ENCODE peak calls at places on chromosome 20, in ten cellular contexts. One of them, this sample, is unnamed.

GRCh38 chr20:24891546-24892393 is 57.3 kb upstream of the CST7 start:
- DNase-seq in neural progenitor cell: no peak
- DNase-seq in effector CD4-positive, alpha-beta T cell: no peak
- DNase-seq in activated CD4-positive, alpha-beta T cell treated with anti-CD3 and anti-CD28 coated beads, Interleukin-2, amount 50 U/mL, for 24 hours: no peak
- DNase-seq in amniotic stem cell: no peak
- DNase-seq in astrocyte of the spinal cord: no peak
- DNase-seq in IMR-90: no peak
- DNase-seq in NCI-H748 treated with DMSO at 0.1 percent for 48 hours: no peak
- DNase-seq in iPS-NIHi11: no peak
- DNase-seq in CD8-positive, alpha-beta T cell: no peak
- DNase-seq in this sample: no peak

GRCh38 chr20:37875776-37876175 is 27.2 kb upstream of the VSTM2L start:
- DNase-seq in neural progenitor cell: no peak
- DNase-seq in effector CD4-positive, alpha-beta T cell: no peak
- DNase-seq in activated CD4-positive, alpha-beta T cell treated with anti-CD3 and anti-CD28 coated beads, Interleukin-2, amount 50 U/mL, for 24 hours: no peak
- DNase-seq in amniotic stem cell: no peak
- DNase-seq in astrocyte of the spinal cord: no peak
- DNase-seq in IMR-90: no peak
- DNase-seq in NCI-H748 treated with DMSO at 0.1 percent for 48 hours: no peak
- DNase-seq in iPS-NIHi11: no peak
- DNase-seq in CD8-positive, alpha-beta T cell: no peak
- DNase-seq in this sample: no peak

GRCh38 chr20:41406307-41406706 is 39.7 kb upstream of the EMILIN3 start:
- DNase-seq in neural progenitor cell: no peak
- DNase-seq in effector CD4-positive, alpha-beta T cell: no peak
- DNase-seq in activated CD4-positive, alpha-beta T cell treated with anti-CD3 and anti-CD28 coated beads, Interleukin-2, amount 50 U/mL, for 24 hours: no peak
- DNase-seq in amniotic stem cell: no peak
- DNase-seq in astrocyte of the spinal cord: no peak
- DNase-seq in IMR-90: no peak
- DNase-seq in NCI-H748 treated with DMSO at 0.1 percent for 48 hours: no peak
- DNase-seq in iPS-NIHi11: no peak
- DNase-seq in CD8-positive, alpha-beta T cell: no peak
- DNase-seq in this sample: no peak

GRCh38 chr20:33869283-33869682 is 58.1 kb downstream of the CHMP4B start:
- DNase-seq in neural progenitor cell: no peak
- DNase-seq in effector CD4-positive, alpha-beta T cell: no peak
- DNase-seq in activated CD4-positive, alpha-beta T cell treated with anti-CD3 and anti-CD28 coated beads, Interleukin-2, amount 50 U/mL, for 24 hours: no peak
- DNase-seq in amniotic stem cell: no peak
- DNase-seq in astrocyte of the spinal cord: no peak
- DNase-seq in IMR-90: no peak
- DNase-seq in NCI-H748 treated with DMSO at 0.1 percent for 48 hours: no peak
- DNase-seq in iPS-NIHi11: no peak
- DNase-seq in CD8-positive, alpha-beta T cell: no peak
- DNase-seq in this sample: no peak

GRCh38 chr20:18815194-18815942 is 1.8 kb downstream of the SCP2D1 start:
- DNase-seq in neural progenitor cell: no peak
- DNase-seq in effector CD4-positive, alpha-beta T cell: no peak
- DNase-seq in activated CD4-positive, alpha-beta T cell treated with anti-CD3 and anti-CD28 coated beads, Interleukin-2, amount 50 U/mL, for 24 hours: no peak
- DNase-seq in amniotic stem cell: no peak
- DNase-seq in astrocyte of the spinal cord: no peak
- DNase-seq in IMR-90: no peak
- DNase-seq in NCI-H748 treated with DMSO at 0.1 percent for 48 hours: no peak
- DNase-seq in iPS-NIHi11: no peak
- DNase-seq in CD8-positive, alpha-beta T cell: no peak
- DNase-seq in this sample: no peak

GRCh38 chr20:8194721-8195120 is 62.7 kb downstream of the PLCB1 start:
- DNase-seq in neural progenitor cell: no peak
- DNase-seq in effector CD4-positive, alpha-beta T cell: no peak
- DNase-seq in activated CD4-positive, alpha-beta T cell treated with anti-CD3 and anti-CD28 coated beads, Interleukin-2, amount 50 U/mL, for 24 hours: no peak
- DNase-seq in amniotic stem cell: no peak
- DNase-seq in astrocyte of the spinal cord: no peak
- DNase-seq in IMR-90: peak
- DNase-seq in NCI-H748 treated with DMSO at 0.1 percent for 48 hours: no peak
- DNase-seq in iPS-NIHi11: no peak
- DNase-seq in CD8-positive, alpha-beta T cell: no peak
- DNase-seq in this sample: no peak

GRCh38 chr20:8646716-8647115 is 422.2 kb upstream of the PLCB4 start:
- DNase-seq in neural progenitor cell: no peak
- DNase-seq in effector CD4-positive, alpha-beta T cell: no peak
- DNase-seq in activated CD4-positive, alpha-beta T cell treated with anti-CD3 and anti-CD28 coated beads, Interleukin-2, amount 50 U/mL, for 24 hours: no peak
- DNase-seq in amniotic stem cell: no peak
- DNase-seq in astrocyte of the spinal cord: peak
- DNase-seq in IMR-90: peak
- DNase-seq in NCI-H748 treated with DMSO at 0.1 percent for 48 hours: no peak
- DNase-seq in iPS-NIHi11: no peak
- DNase-seq in CD8-positive, alpha-beta T cell: no peak
- DNase-seq in this sample: peak

GRCh38 chr20:25355191-25355590 is 35.4 kb downstream of the ABHD12 start:
- DNase-seq in neural progenitor cell: no peak
- DNase-seq in effector CD4-positive, alpha-beta T cell: no peak
- DNase-seq in activated CD4-positive, alpha-beta T cell treated with anti-CD3 and anti-CD28 coated beads, Interleukin-2, amount 50 U/mL, for 24 hours: no peak
- DNase-seq in amniotic stem cell: no peak
- DNase-seq in astrocyte of the spinal cord: no peak
- DNase-seq in IMR-90: no peak
- DNase-seq in NCI-H748 treated with DMSO at 0.1 percent for 48 hours: no peak
- DNase-seq in iPS-NIHi11: no peak
- DNase-seq in CD8-positive, alpha-beta T cell: no peak
- DNase-seq in this sample: no peak

GRCh38 chr20:63855363-63856110 is 5.8 kb upstream of the ABHD16B start:
- DNase-seq in neural progenitor cell: no peak
- DNase-seq in effector CD4-positive, alpha-beta T cell: no peak
- DNase-seq in activated CD4-positive, alpha-beta T cell treated with anti-CD3 and anti-CD28 coated beads, Interleukin-2, amount 50 U/mL, for 24 hours: no peak
- DNase-seq in amniotic stem cell: no peak
- DNase-seq in astrocyte of the spinal cord: no peak
- DNase-seq in IMR-90: no peak
- DNase-seq in NCI-H748 treated with DMSO at 0.1 percent for 48 hours: no peak
- DNase-seq in iPS-NIHi11: peak
- DNase-seq in CD8-positive, alpha-beta T cell: no peak
- DNase-seq in this sample: no peak

GRCh38 chr20:59749293-59749680 is 144.9 kb downstream of the PHACTR3 start:
- DNase-seq in neural progenitor cell: no peak
- DNase-seq in effector CD4-positive, alpha-beta T cell: no peak
- DNase-seq in activated CD4-positive, alpha-beta T cell treated with anti-CD3 and anti-CD28 coated beads, Interleukin-2, amount 50 U/mL, for 24 hours: no peak
- DNase-seq in amniotic stem cell: peak
- DNase-seq in astrocyte of the spinal cord: peak
- DNase-seq in IMR-90: peak
- DNase-seq in NCI-H748 treated with DMSO at 0.1 percent for 48 hours: no peak
- DNase-seq in iPS-NIHi11: no peak
- DNase-seq in CD8-positive, alpha-beta T cell: no peak
- DNase-seq in this sample: peak

GRCh38 chr20:11454966-11455799 is 462.5 kb upstream of the BTBD3 start:
- DNase-seq in neural progenitor cell: no peak
- DNase-seq in effector CD4-positive, alpha-beta T cell: no peak
- DNase-seq in activated CD4-positive, alpha-beta T cell treated with anti-CD3 and anti-CD28 coated beads, Interleukin-2, amount 50 U/mL, for 24 hours: no peak
- DNase-seq in amniotic stem cell: no peak
- DNase-seq in astrocyte of the spinal cord: peak
- DNase-seq in IMR-90: peak
- DNase-seq in NCI-H748 treated with DMSO at 0.1 percent for 48 hours: no peak
- DNase-seq in iPS-NIHi11: peak
- DNase-seq in CD8-positive, alpha-beta T cell: no peak
- DNase-seq in this sample: peak

GRCh38 chr20:44752099-44752931 is 6.7 kb downstream of the KCNK15 start:
- DNase-seq in neural progenitor cell: no peak
- DNase-seq in effector CD4-positive, alpha-beta T cell: no peak
- DNase-seq in activated CD4-positive, alpha-beta T cell treated with anti-CD3 and anti-CD28 coated beads, Interleukin-2, amount 50 U/mL, for 24 hours: no peak
- DNase-seq in amniotic stem cell: no peak
- DNase-seq in astrocyte of the spinal cord: no peak
- DNase-seq in IMR-90: no peak
- DNase-seq in NCI-H748 treated with DMSO at 0.1 percent for 48 hours: no peak
- DNase-seq in iPS-NIHi11: no peak
- DNase-seq in CD8-positive, alpha-beta T cell: no peak
- DNase-seq in this sample: no peak

GRCh38 chr20:1757072-1757471 is 99.5 kb upstream of the SIRPG start:
- DNase-seq in neural progenitor cell: no peak
- DNase-seq in effector CD4-positive, alpha-beta T cell: no peak
- DNase-seq in activated CD4-positive, alpha-beta T cell treated with anti-CD3 and anti-CD28 coated beads, Interleukin-2, amount 50 U/mL, for 24 hours: no peak
- DNase-seq in amniotic stem cell: no peak
- DNase-seq in astrocyte of the spinal cord: no peak
- DNase-seq in IMR-90: no peak
- DNase-seq in NCI-H748 treated with DMSO at 0.1 percent for 48 hours: no peak
- DNase-seq in iPS-NIHi11: no peak
- DNase-seq in CD8-positive, alpha-beta T cell: no peak
- DNase-seq in this sample: peak

GRCh38 chr20:38875170-38875993 is 50.8 kb upstream of the FAM83D start:
- DNase-seq in neural progenitor cell: no peak
- DNase-seq in effector CD4-positive, alpha-beta T cell: peak
- DNase-seq in activated CD4-positive, alpha-beta T cell treated with anti-CD3 and anti-CD28 coated beads, Interleukin-2, amount 50 U/mL, for 24 hours: no peak
- DNase-seq in amniotic stem cell: no peak
- DNase-seq in astrocyte of the spinal cord: no peak
- DNase-seq in IMR-90: no peak
- DNase-seq in NCI-H748 treated with DMSO at 0.1 percent for 48 hours: no peak
- DNase-seq in iPS-NIHi11: no peak
- DNase-seq in CD8-positive, alpha-beta T cell: peak
- DNase-seq in this sample: no peak

GRCh38 chr20:45391559-45391958 is 13.4 kb upstream of the TP53TG5 start:
- DNase-seq in neural progenitor cell: no peak
- DNase-seq in effector CD4-positive, alpha-beta T cell: no peak
- DNase-seq in activated CD4-positive, alpha-beta T cell treated with anti-CD3 and anti-CD28 coated beads, Interleukin-2, amount 50 U/mL, for 24 hours: no peak
- DNase-seq in amniotic stem cell: no peak
- DNase-seq in astrocyte of the spinal cord: no peak
- DNase-seq in IMR-90: no peak
- DNase-seq in NCI-H748 treated with DMSO at 0.1 percent for 48 hours: no peak
- DNase-seq in iPS-NIHi11: no peak
- DNase-seq in CD8-positive, alpha-beta T cell: no peak
- DNase-seq in this sample: no peak

GRCh38 chr20:52105573-52106422 is 85.8 kb downstream of the ZFP64 start:
- DNase-seq in neural progenitor cell: peak
- DNase-seq in effector CD4-positive, alpha-beta T cell: no peak
- DNase-seq in activated CD4-positive, alpha-beta T cell treated with anti-CD3 and anti-CD28 coated beads, Interleukin-2, amount 50 U/mL, for 24 hours: no peak
- DNase-seq in amniotic stem cell: no peak
- DNase-seq in astrocyte of the spinal cord: peak
- DNase-seq in IMR-90: peak
- DNase-seq in NCI-H748 treated with DMSO at 0.1 percent for 48 hours: no peak
- DNase-seq in iPS-NIHi11: peak
- DNase-seq in CD8-positive, alpha-beta T cell: no peak
- DNase-seq in this sample: peak

GRCh38 chr20:41617059-41617921 is 887 bp downstream of the CHD6 start:
- DNase-seq in neural progenitor cell: peak
- DNase-seq in effector CD4-positive, alpha-beta T cell: peak
- DNase-seq in activated CD4-positive, alpha-beta T cell treated with anti-CD3 and anti-CD28 coated beads, Interleukin-2, amount 50 U/mL, for 24 hours: peak
- DNase-seq in amniotic stem cell: no peak
- DNase-seq in astrocyte of the spinal cord: peak
- DNase-seq in IMR-90: peak
- DNase-seq in NCI-H748 treated with DMSO at 0.1 percent for 48 hours: no peak
- DNase-seq in iPS-NIHi11: peak
- DNase-seq in CD8-positive, alpha-beta T cell: peak
- DNase-seq in this sample: peak

GRCh38 chr20:56752274-56752673 is 123.2 kb downstream of the TFAP2C start:
- DNase-seq in neural progenitor cell: no peak
- DNase-seq in effector CD4-positive, alpha-beta T cell: no peak
- DNase-seq in activated CD4-positive, alpha-beta T cell treated with anti-CD3 and anti-CD28 coated beads, Interleukin-2, amount 50 U/mL, for 24 hours: no peak
- DNase-seq in amniotic stem cell: peak
- DNase-seq in astrocyte of the spinal cord: no peak
- DNase-seq in IMR-90: no peak
- DNase-seq in NCI-H748 treated with DMSO at 0.1 percent for 48 hours: no peak
- DNase-seq in iPS-NIHi11: no peak
- DNase-seq in CD8-positive, alpha-beta T cell: no peak
- DNase-seq in this sample: no peak

GRCh38 chr20:48209102-48209501 is 423.8 kb upstream of the SULF2 start:
- DNase-seq in neural progenitor cell: no peak
- DNase-seq in effector CD4-positive, alpha-beta T cell: no peak
- DNase-seq in activated CD4-positive, alpha-beta T cell treated with anti-CD3 and anti-CD28 coated beads, Interleukin-2, amount 50 U/mL, for 24 hours: no peak
- DNase-seq in amniotic stem cell: no peak
- DNase-seq in astrocyte of the spinal cord: no peak
- DNase-seq in IMR-90: no peak
- DNase-seq in NCI-H748 treated with DMSO at 0.1 percent for 48 hours: no peak
- DNase-seq in iPS-NIHi11: no peak
- DNase-seq in CD8-positive, alpha-beta T cell: no peak
- DNase-seq in this sample: no peak

GRCh38 chr20:57400262-57400701 is 9.1 kb downstream of the RBM38 start:
- DNase-seq in neural progenitor cell: no peak
- DNase-seq in effector CD4-positive, alpha-beta T cell: no peak
- DNase-seq in activated CD4-positive, alpha-beta T cell treated with anti-CD3 and anti-CD28 coated beads, Interleukin-2, amount 50 U/mL, for 24 hours: no peak
- DNase-seq in amniotic stem cell: no peak
- DNase-seq in astrocyte of the spinal cord: no peak
- DNase-seq in IMR-90: no peak
- DNase-seq in NCI-H748 treated with DMSO at 0.1 percent for 48 hours: no peak
- DNase-seq in iPS-NIHi11: no peak
- DNase-seq in CD8-positive, alpha-beta T cell: no peak
- DNase-seq in this sample: no peak

GRCh38 chr20:43975096-43975768 is 60.6 kb downstream of the TOX2 start:
- DNase-seq in neural progenitor cell: no peak
- DNase-seq in effector CD4-positive, alpha-beta T cell: no peak
- DNase-seq in activated CD4-positive, alpha-beta T cell treated with anti-CD3 and anti-CD28 coated beads, Interleukin-2, amount 50 U/mL, for 24 hours: no peak
- DNase-seq in amniotic stem cell: peak
- DNase-seq in astrocyte of the spinal cord: peak
- DNase-seq in IMR-90: peak
- DNase-seq in NCI-H748 treated with DMSO at 0.1 percent for 48 hours: no peak
- DNase-seq in iPS-NIHi11: no peak
- DNase-seq in CD8-positive, alpha-beta T cell: no peak
- DNase-seq in this sample: peak

GRCh38 chr20:47099749-47100515 is 205.3 kb downstream of the EYA2 start:
- DNase-seq in neural progenitor cell: no peak
- DNase-seq in effector CD4-positive, alpha-beta T cell: no peak
- DNase-seq in activated CD4-positive, alpha-beta T cell treated with anti-CD3 and anti-CD28 coated beads, Interleukin-2, amount 50 U/mL, for 24 hours: no peak
- DNase-seq in amniotic stem cell: no peak
- DNase-seq in astrocyte of the spinal cord: no peak
- DNase-seq in IMR-90: peak
- DNase-seq in NCI-H748 treated with DMSO at 0.1 percent for 48 hours: no peak
- DNase-seq in iPS-NIHi11: no peak
- DNase-seq in CD8-positive, alpha-beta T cell: no peak
- DNase-seq in this sample: peak

GRCh38 chr20:56003966-56004365 is 1.4 kb downstream of the CBLN4 start:
- DNase-seq in neural progenitor cell: peak
- DNase-seq in effector CD4-positive, alpha-beta T cell: no peak
- DNase-seq in activated CD4-positive, alpha-beta T cell treated with anti-CD3 and anti-CD28 coated beads, Interleukin-2, amount 50 U/mL, for 24 hours: no peak
- DNase-seq in amniotic stem cell: no peak
- DNase-seq in astrocyte of the spinal cord: no peak
- DNase-seq in IMR-90: no peak
- DNase-seq in NCI-H748 treated with DMSO at 0.1 percent for 48 hours: no peak
- DNase-seq in iPS-NIHi11: peak
- DNase-seq in CD8-positive, alpha-beta T cell: no peak
- DNase-seq in this sample: no peak

GRCh38 chr20:63454729-63455567 is 17.5 kb downstream of the KCNQ2 start:
- DNase-seq in neural progenitor cell: no peak
- DNase-seq in effector CD4-positive, alpha-beta T cell: no peak
- DNase-seq in activated CD4-positive, alpha-beta T cell treated with anti-CD3 and anti-CD28 coated beads, Interleukin-2, amount 50 U/mL, for 24 hours: no peak
- DNase-seq in amniotic stem cell: no peak
- DNase-seq in astrocyte of the spinal cord: no peak
- DNase-seq in IMR-90: no peak
- DNase-seq in NCI-H748 treated with DMSO at 0.1 percent for 48 hours: peak
- DNase-seq in iPS-NIHi11: peak
- DNase-seq in CD8-positive, alpha-beta T cell: no peak
- DNase-seq in this sample: no peak

GRCh38 chr20:36504295-36504694 is 37.0 kb upstream of the MYL9 start:
- DNase-seq in neural progenitor cell: no peak
- DNase-seq in effector CD4-positive, alpha-beta T cell: no peak
- DNase-seq in activated CD4-positive, alpha-beta T cell treated with anti-CD3 and anti-CD28 coated beads, Interleukin-2, amount 50 U/mL, for 24 hours: no peak
- DNase-seq in amniotic stem cell: no peak
- DNase-seq in astrocyte of the spinal cord: no peak
- DNase-seq in IMR-90: no peak
- DNase-seq in NCI-H748 treated with DMSO at 0.1 percent for 48 hours: no peak
- DNase-seq in iPS-NIHi11: no peak
- DNase-seq in CD8-positive, alpha-beta T cell: no peak
- DNase-seq in this sample: no peak

GRCh38 chr20:23100021-23100753 is 14.1 kb upstream of the CD93 start:
- DNase-seq in neural progenitor cell: no peak
- DNase-seq in effector CD4-positive, alpha-beta T cell: no peak
- DNase-seq in activated CD4-positive, alpha-beta T cell treated with anti-CD3 and anti-CD28 coated beads, Interleukin-2, amount 50 U/mL, for 24 hours: no peak
- DNase-seq in amniotic stem cell: no peak
- DNase-seq in astrocyte of the spinal cord: no peak
- DNase-seq in IMR-90: no peak
- DNase-seq in NCI-H748 treated with DMSO at 0.1 percent for 48 hours: no peak
- DNase-seq in iPS-NIHi11: no peak
- DNase-seq in CD8-positive, alpha-beta T cell: no peak
- DNase-seq in this sample: no peak

GRCh38 chr20:45098096-45098773 is 2.7 kb downstream of the KCNS1 start:
- DNase-seq in neural progenitor cell: peak
- DNase-seq in effector CD4-positive, alpha-beta T cell: no peak
- DNase-seq in activated CD4-positive, alpha-beta T cell treated with anti-CD3 and anti-CD28 coated beads, Interleukin-2, amount 50 U/mL, for 24 hours: no peak
- DNase-seq in amniotic stem cell: no peak
- DNase-seq in astrocyte of the spinal cord: peak
- DNase-seq in IMR-90: no peak
- DNase-seq in NCI-H748 treated with DMSO at 0.1 percent for 48 hours: no peak
- DNase-seq in iPS-NIHi11: peak
- DNase-seq in CD8-positive, alpha-beta T cell: no peak
- DNase-seq in this sample: peak